ENCODE peak calls at places on chromosome 2, in six cellular contexts. One of them, this sample, is unnamed.

GRCh38 chr2:43152186-43152585 is 74.2 kb downstream of the ZFP36L2 start:
- DNase-seq in pancreas: no peak
- DNase-seq in right lobe of liver: no peak
- DNase-seq in coronary artery: no peak
- DNase-seq in suprapubic skin: no peak
- DNase-seq in A549: no peak
- DNase-seq in this sample: no peak

GRCh38 chr2:215931256-215931903 is 82.0 kb downstream of the MREG start:
- DNase-seq in right lobe of liver: no peak
- DNase-seq in A549: peak; percentile 48
- DNase-seq in suprapubic skin: no peak
- DNase-seq in coronary artery: no peak
- DNase-seq in pancreas: no peak
- DNase-seq in this sample: no peak

GRCh38 chr2:234795974-234796690 is 155.7 kb upstream of the SH3BP4 start:
- DNase-seq in A549: no peak
- DNase-seq in pancreas: no peak
- DNase-seq in coronary artery: no peak
- DNase-seq in right lobe of liver: peak; percentile 59
- DNase-seq in suprapubic skin: no peak
- DNase-seq in this sample: no peak

GRCh38 chr2:201969938-201970785 is 63.5 kb upstream of the FZD7 start:
- DNase-seq in A549: no peak
- DNase-seq in coronary artery: no peak
- DNase-seq in suprapubic skin: no peak
- DNase-seq in right lobe of liver: no peak
- DNase-seq in pancreas: no peak
- DNase-seq in this sample: no peak

GRCh38 chr2:231957913-231958763 is 3.4 kb upstream of the DIS3L2 start:
- DNase-seq in suprapubic skin: no peak
- DNase-seq in A549: no peak
- DNase-seq in pancreas: no peak
- DNase-seq in right lobe of liver: no peak
- DNase-seq in coronary artery: no peak
- DNase-seq in this sample: no peak

GRCh38 chr2:23502096-23502495 is 117.1 kb downstream of the KLHL29 start:
- DNase-seq in A549: no peak
- DNase-seq in suprapubic skin: no peak
- DNase-seq in coronary artery: no peak
- DNase-seq in right lobe of liver: no peak
- DNase-seq in pancreas: no peak
- DNase-seq in this sample: no peak

GRCh38 chr2:9558948-9559381 is 3.3 kb upstream of the ADAM17 start:
- DNase-seq in pancreas: no peak
- DNase-seq in A549: no peak
- DNase-seq in coronary artery: no peak
- DNase-seq in suprapubic skin: no peak
- DNase-seq in right lobe of liver: no peak
- DNase-seq in this sample: peak; percentile 93

GRCh38 chr2:39488450-39488849 is 51.4 kb upstream of the MAP4K3 start:
- DNase-seq in coronary artery: no peak
- DNase-seq in right lobe of liver: peak; percentile 31
- DNase-seq in suprapubic skin: no peak
- DNase-seq in pancreas: no peak
- DNase-seq in A549: no peak
- DNase-seq in this sample: peak; percentile 73

GRCh38 chr2:119753930-119754321 is 5.8 kb upstream of the PTPN4 start:
- DNase-seq in pancreas: no peak
- DNase-seq in coronary artery: no peak
- DNase-seq in right lobe of liver: no peak
- DNase-seq in A549: no peak
- DNase-seq in suprapubic skin: no peak
- DNase-seq in this sample: no peak

GRCh38 chr2:236607471-236608307 is 38.1 kb downstream of the ACKR3 start:
- DNase-seq in suprapubic skin: no peak
- DNase-seq in pancreas: peak; percentile 73
- DNase-seq in right lobe of liver: no peak
- DNase-seq in coronary artery: no peak
- DNase-seq in A549: no peak
- DNase-seq in this sample: peak; percentile 82

GRCh38 chr2:28419003-28419704 is 26.5 kb downstream of the FOSL2 start:
- DNase-seq in A549: no peak
- DNase-seq in right lobe of liver: no peak
- DNase-seq in coronary artery: no peak
- DNase-seq in pancreas: no peak
- DNase-seq in suprapubic skin: no peak
- DNase-seq in this sample: no peak

GRCh38 chr2:18752022-18752493 is 162.7 kb upstream of the NT5C1B start:
- DNase-seq in right lobe of liver: peak; percentile 43
- DNase-seq in coronary artery: no peak
- DNase-seq in A549: no peak
- DNase-seq in pancreas: no peak
- DNase-seq in suprapubic skin: no peak
- DNase-seq in this sample: no peak

GRCh38 chr2:239396881-239397681 is 3.7 kb downstream of the HDAC4 start:
- DNase-seq in pancreas: peak; percentile 54
- DNase-seq in suprapubic skin: no peak
- DNase-seq in right lobe of liver: no peak
- DNase-seq in A549: no peak
- DNase-seq in coronary artery: peak; percentile 71
- DNase-seq in this sample: no peak

GRCh38 chr2:149018971-149019370 is 19.5 kb upstream of the LYPD6B start:
- DNase-seq in pancreas: no peak
- DNase-seq in right lobe of liver: no peak
- DNase-seq in coronary artery: no peak
- DNase-seq in A549: no peak
- DNase-seq in suprapubic skin: no peak
- DNase-seq in this sample: no peak

GRCh38 chr2:36889782-36890181 is 76.6 kb downstream of the STRN start:
- DNase-seq in A549: peak; percentile 89
- DNase-seq in coronary artery: no peak
- DNase-seq in right lobe of liver: no peak
- DNase-seq in suprapubic skin: no peak
- DNase-seq in pancreas: no peak
- DNase-seq in this sample: peak; percentile 95

GRCh38 chr2:146576301-146576700 is 1268.5 kb upstream of the ACVR2A start:
- DNase-seq in A549: no peak
- DNase-seq in right lobe of liver: no peak
- DNase-seq in coronary artery: no peak
- DNase-seq in pancreas: no peak
- DNase-seq in suprapubic skin: no peak
- DNase-seq in this sample: no peak

GRCh38 chr2:98379311-98380202 is 33.3 kb downstream of the CNGA3 start:
- DNase-seq in suprapubic skin: no peak
- DNase-seq in right lobe of liver: no peak
- DNase-seq in pancreas: no peak
- DNase-seq in A549: no peak
- DNase-seq in coronary artery: no peak
- DNase-seq in this sample: no peak
- H3K27ac ChIP-seq in suprapubic skin: no peak overlapping the region
- H3K27ac ChIP-seq in right lobe of liver: no peak overlapping the region
- H3K27ac ChIP-seq in pancreas: no peak overlapping the region
- H3K27ac ChIP-seq in A549: no peak overlapping the region
- H3K27ac ChIP-seq in coronary artery: no peak overlapping the region
- H3K27ac ChIP-seq in this sample: peak overlapping the region; percentile 12

GRCh38 chr2:106020821-106021316 is 173.2 kb downstream of the UXS1 start:
- DNase-seq in right lobe of liver: no peak
- DNase-seq in A549: no peak
- DNase-seq in pancreas: no peak
- DNase-seq in coronary artery: no peak
- DNase-seq in suprapubic skin: no peak
- DNase-seq in this sample: no peak
- H3K27ac ChIP-seq in right lobe of liver: no peak overlapping the region
- H3K27ac ChIP-seq in A549: no peak overlapping the region
- H3K27ac ChIP-seq in pancreas: no peak overlapping the region
- H3K27ac ChIP-seq in coronary artery: peak overlapping the region; percentile 79
- H3K27ac ChIP-seq in suprapubic skin: no peak overlapping the region
- H3K27ac ChIP-seq in this sample: no peak overlapping the region

DNA sequence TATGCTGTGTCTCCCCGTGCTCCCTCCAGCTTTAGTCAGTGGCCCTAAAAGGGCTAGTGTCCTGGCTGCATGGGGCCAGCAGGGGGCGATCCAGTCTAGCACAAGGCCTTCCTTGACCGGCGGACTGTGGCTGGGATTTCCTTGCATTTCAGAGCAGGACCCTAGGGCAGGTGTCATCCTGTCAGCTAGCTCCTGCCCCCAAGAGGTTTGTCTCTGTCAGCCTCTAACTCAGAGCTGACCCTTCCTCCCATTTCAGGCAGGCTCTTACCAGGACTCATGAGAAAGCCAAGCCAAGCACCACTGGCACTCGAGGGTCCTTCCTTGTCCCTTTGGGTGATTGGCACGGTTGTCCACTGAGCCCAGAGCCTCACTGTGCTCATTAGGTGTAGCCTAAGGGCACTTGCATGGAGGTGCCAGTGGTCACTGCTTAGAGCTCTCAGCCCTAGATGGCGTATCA is 140.3 kb downstream of the RPIA start:
- DNase-seq in right lobe of liver: peak; percentile 47
- DNase-seq in coronary artery: no peak
- DNase-seq in A549: peak; percentile 9
- DNase-seq in pancreas: peak; percentile 46
- DNase-seq in suprapubic skin: no peak
- DNase-seq in this sample: no peak
- H3K27ac ChIP-seq in right lobe of liver: no peak overlapping the region
- H3K27ac ChIP-seq in coronary artery: no peak overlapping the region
- H3K27ac ChIP-seq in A549: no peak overlapping the region
- H3K27ac ChIP-seq in pancreas: no peak overlapping the region
- H3K27ac ChIP-seq in suprapubic skin: no peak overlapping the region
- H3K27ac ChIP-seq in this sample: no peak overlapping the region

GRCh38 chr2:55164534-55165104 is 67.5 kb downstream of the CLHC1 start:
- DNase-seq in suprapubic skin: no peak
- DNase-seq in pancreas: no peak
- DNase-seq in right lobe of liver: no peak
- DNase-seq in coronary artery: no peak
- DNase-seq in A549: no peak
- DNase-seq in this sample: no peak
- H3K27ac ChIP-seq in suprapubic skin: peak overlapping the region; percentile 65
- H3K27ac ChIP-seq in pancreas: peak overlapping the region; percentile 86
- H3K27ac ChIP-seq in right lobe of liver: no peak overlapping the region
- H3K27ac ChIP-seq in coronary artery: no peak overlapping the region
- H3K27ac ChIP-seq in A549: no peak overlapping the region
- H3K27ac ChIP-seq in this sample: no peak overlapping the region

DNA sequence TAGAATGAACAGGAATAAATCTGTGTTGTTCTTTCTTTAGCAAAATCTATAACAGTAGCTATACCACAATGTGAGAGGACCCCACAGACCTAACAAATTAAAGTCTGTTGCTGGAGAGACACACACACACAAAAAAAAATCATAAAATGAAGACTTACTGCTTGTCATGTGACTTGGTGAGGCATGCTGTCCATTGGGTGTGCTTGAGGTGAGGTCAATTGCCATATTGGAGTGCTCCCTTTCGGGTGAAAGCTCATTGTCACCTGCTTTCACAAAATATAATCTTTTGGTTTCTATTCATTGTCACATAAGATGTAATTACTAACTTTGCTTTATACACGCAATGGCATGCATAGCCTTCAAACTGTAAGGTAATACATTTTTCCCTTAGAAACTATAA is 3.9 kb downstream of the IKZF2 start:
- DNase-seq in A549: no peak
- DNase-seq in right lobe of liver: no peak
- DNase-seq in coronary artery: no peak
- DNase-seq in suprapubic skin: no peak
- DNase-seq in pancreas: no peak
- DNase-seq in this sample: no peak
- H3K27ac ChIP-seq in A549: no peak overlapping the region
- H3K27ac ChIP-seq in right lobe of liver: no peak overlapping the region
- H3K27ac ChIP-seq in coronary artery: no peak overlapping the region
- H3K27ac ChIP-seq in suprapubic skin: no peak overlapping the region
- H3K27ac ChIP-seq in pancreas: no peak overlapping the region
- H3K27ac ChIP-seq in this sample: peak overlapping the region; percentile 92

GRCh38 chr2:144452169-144453038 is 67.5 kb downstream of the ZEB2 start:
- DNase-seq in A549: peak; percentile 2
- DNase-seq in suprapubic skin: no peak
- DNase-seq in coronary artery: no peak
- DNase-seq in right lobe of liver: no peak
- DNase-seq in pancreas: no peak
- DNase-seq in this sample: no peak
- H3K27ac ChIP-seq in A549: peak overlapping the region; percentile 55
- H3K27ac ChIP-seq in suprapubic skin: peak overlapping the region; percentile 60
- H3K27ac ChIP-seq in coronary artery: peak overlapping the region; percentile 81
- H3K27ac ChIP-seq in right lobe of liver: peak overlapping the region; percentile 25
- H3K27ac ChIP-seq in pancreas: no peak overlapping the region
- H3K27ac ChIP-seq in this sample: no peak overlapping the region

DNA sequence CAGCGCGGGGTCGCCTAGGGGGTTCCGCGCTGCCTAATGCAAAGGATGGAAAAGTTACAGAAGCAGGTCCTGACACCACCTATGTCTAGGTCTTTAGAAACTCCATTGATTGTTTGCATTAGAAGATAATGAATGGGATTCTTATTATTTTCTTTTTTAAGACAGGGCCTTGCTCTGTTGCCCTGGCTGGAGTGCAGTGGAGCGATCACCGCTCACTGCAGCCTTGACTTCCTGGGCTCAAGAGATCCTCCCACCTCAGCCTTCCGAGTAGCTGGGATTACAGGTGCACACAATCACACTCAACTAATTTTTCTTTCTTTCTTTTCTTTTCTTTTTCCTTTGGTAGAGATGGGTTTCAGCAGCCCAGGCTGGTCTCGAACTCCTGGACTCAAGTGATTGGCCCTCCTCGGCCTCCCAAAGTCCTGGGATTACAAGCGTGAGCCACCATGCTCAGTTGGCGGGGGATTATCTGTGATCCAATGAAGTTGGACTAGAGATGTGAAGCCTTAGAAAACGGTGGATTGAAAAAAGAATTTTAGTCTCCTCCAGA is 761 bp upstream of the IDH1 start:
- DNase-seq in coronary artery: no peak
- DNase-seq in pancreas: no peak
- DNase-seq in right lobe of liver: no peak
- DNase-seq in A549: no peak
- DNase-seq in suprapubic skin: no peak
- DNase-seq in this sample: no peak
- H3K27ac ChIP-seq in coronary artery: peak overlapping the region; percentile 87
- H3K27ac ChIP-seq in pancreas: peak overlapping the region; percentile 80
- H3K27ac ChIP-seq in right lobe of liver: peak overlapping the region; percentile 13
- H3K27ac ChIP-seq in A549: peak overlapping the region; percentile 90
- H3K27ac ChIP-seq in suprapubic skin: peak overlapping the region; percentile 79
- H3K27ac ChIP-seq in this sample: peak overlapping the region; percentile 67